ENCODE peak calls at places on chromosomes 13 and 19, in four cellular contexts. B is K562, R is SK-N-SH, T is GM12878. G is an unnamed sample.

GRCh38 chr19:21586341-21587116 is 81.1 kb downstream of the ZNF429 start:
- DNase-seq in R (peak; percentile 82), B (no peak), T (no peak), G (no peak)

GRCh38 chr19:47020132-47020805 is 632 bp downstream of the NPAS1 start:
- DNase-seq in B (peak; percentile 46), R (peak; percentile 56), T (no peak), G (no peak)

GRCh38 chr13:75226092-75226491 is 255.9 kb downstream of the TBC1D4 start:
- DNase-seq in R (no peak), T (no peak), B (peak; percentile 11), G (no peak)

GRCh38 chr13:108943842-108944241 is 314.4 kb downstream of the MYO16 start:
- DNase-seq in B (no peak), R (no peak), T (no peak), G (no peak)

GRCh38 chr19:55308281-55308680 is 16.9 kb downstream of the TMEM150B start:
- DNase-seq in B (no peak), T (no peak), R (no peak), G (no peak)

GRCh38 chr13:32669030-32669646 is 82.9 kb downstream of the PDS5B start:
- DNase-seq in B (peak; percentile 27), R (peak; percentile 36), T (no peak), G (peak; percentile 48)

GRCh38 chr13:29607465-29607864 is 12.0 kb upstream of the SLC7A1 start:
- DNase-seq in T (no peak), B (no peak), R (no peak), G (no peak)

GRCh38 chr13:24822640-24823039 is 58.7 kb downstream of the RNF17 start:
- DNase-seq in B (no peak), R (no peak), T (peak; percentile 7), G (no peak)

GRCh38 chr13:40313269-40314200 is 352.9 kb downstream of the FOXO1 start:
- DNase-seq in T (no peak), R (no peak), B (no peak), G (no peak)

GRCh38 chr19:29040291-29040690 is 172.7 kb downstream of the UQCRFS1 start:
- DNase-seq in T (no peak), R (no peak), B (no peak), G (no peak)

GRCh38 chr13:49995535-49996165 is 1.2 kb upstream of the TRIM13 start:
- DNase-seq in B (no peak), T (peak; percentile 43), R (peak; percentile 9), G (no peak)

GRCh38 chr13:50387124-50387581 is 371.9 kb downstream of the KCNRG start:
- DNase-seq in B (peak; percentile 25), R (peak; percentile 37), T (no peak), G (no peak)

GRCh38 chr19:44590245-44591059 is 22.9 kb upstream of the IGSF23 start:
- DNase-seq in T (no peak), R (no peak), B (no peak), G (no peak)

GRCh38 chr19:6325614-6326013 is 7.8 kb downstream of the ACER1 start:
- DNase-seq in B (no peak), R (no peak), T (no peak), G (no peak)

GRCh38 chr19:46728693-46729339 is 11.9 kb upstream of the PRKD2 start:
- DNase-seq in T (no peak), R (peak; percentile 95), B (peak; percentile 87), G (peak; percentile 92)

GRCh38 chr19:11269408-11269807 is 7.1 kb upstream of the DOCK6 start:
- DNase-seq in R (no peak), B (peak; percentile 8), T (no peak), G (no peak)

GRCh38 chr19:48341006-48341405 is 15.7 kb downstream of the EMP3 start:
- DNase-seq in B (no peak), T (no peak), R (peak; percentile 24), G (no peak)

GRCh38 chr13:43915451-43915850 is 35.7 kb downstream of the LACC1 start:
- DNase-seq in B (no peak), R (no peak), T (no peak), G (no peak)

GRCh38 chr13:100887729-100888151 is 213.1 kb upstream of the TMTC4 start:
- DNase-seq in R (no peak), T (no peak), B (no peak), G (no peak)

GRCh38 chr13:101640797-101641400 is 188.4 kb downstream of the ITGBL1 start:
- DNase-seq in T (no peak), R (no peak), B (no peak), G (no peak)

GRCh38 chr13:83906240-83906820 is 24.1 kb upstream of the SLITRK1 start:
- DNase-seq in T (no peak), R (no peak), B (no peak), G (no peak)

GRCh38 chr13:50843256-50844043 is at the start of gene DLEU7:
- DNase-seq in T (no peak), B (no peak), R (peak; percentile 16), G (no peak)

DNA sequence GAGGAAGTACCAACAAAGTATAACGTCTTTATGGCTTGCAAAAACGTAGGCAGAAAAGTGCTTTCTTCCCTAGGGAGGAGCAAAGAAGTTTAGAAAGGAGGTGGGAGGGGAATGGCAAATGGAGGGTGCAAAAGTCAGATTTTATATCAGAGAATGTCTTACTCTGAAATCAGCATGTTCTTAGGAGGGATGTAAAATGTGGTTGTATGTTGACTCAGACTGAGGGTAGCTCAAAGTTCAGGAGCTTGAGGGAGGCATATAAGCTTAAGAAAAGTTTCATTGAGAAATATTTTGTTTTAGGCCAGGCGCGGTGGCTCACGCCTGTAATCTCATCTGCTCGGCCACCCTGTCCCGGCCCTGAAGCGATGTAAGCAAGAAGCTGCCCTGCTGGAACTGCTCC is 1.7 kb downstream of the ZNF90 start:
- DNase-seq in B (no peak), R (no peak), T (no peak), G (no peak)
- H3K4me3 ChIP-seq in B (no peak overlapping the region), R (no peak overlapping the region), T (no peak overlapping the region), G (no peak overlapping the region)

DNA sequence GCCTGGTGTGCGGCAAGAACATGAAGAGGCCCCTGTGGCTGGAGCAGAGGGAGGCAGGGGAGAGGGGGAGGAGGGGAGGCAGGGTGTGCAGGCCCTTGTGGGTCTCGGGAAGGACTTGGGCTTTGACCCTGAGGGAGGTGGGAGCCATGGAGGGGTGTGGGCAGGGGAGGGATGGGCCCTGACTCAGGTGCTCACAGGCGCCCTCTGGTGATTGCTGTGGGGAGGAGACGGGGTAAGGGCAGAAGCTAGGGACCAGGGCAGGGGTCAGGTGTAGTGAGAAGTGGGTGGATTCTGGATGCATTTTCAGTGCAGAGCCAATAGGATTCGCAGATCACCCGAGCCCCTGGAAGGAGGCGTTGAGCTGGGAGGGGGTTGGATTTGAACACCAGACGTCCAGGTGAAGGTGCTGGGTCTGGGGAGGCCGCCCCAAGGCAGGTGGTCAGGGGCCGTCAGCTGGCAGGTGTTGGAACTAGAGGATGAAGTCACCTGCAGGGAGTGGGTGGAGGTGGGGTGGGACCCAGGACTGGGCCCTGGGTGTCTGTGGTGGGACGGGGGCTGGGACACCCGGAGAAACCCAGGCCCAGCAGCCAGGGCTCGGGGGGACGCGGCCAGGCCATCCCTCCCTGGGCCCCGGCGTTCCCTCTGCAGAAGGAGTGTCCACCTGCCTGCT is 185.4 kb downstream of the KDM4B start:
- DNase-seq in T (no peak), R (peak; percentile 82), B (peak; percentile 79), G (peak; percentile 26)
- TF ChIP-seq MAX in T (no peak), R (no peak), B (no peak), G (no peak)

GRCh38 chr19:41785653-41786052 is 10.7 kb upstream of the CEACAM3 start:
- DNase-seq in T (peak; percentile 35), R (peak; percentile 76), B (peak; percentile 85), G (peak; percentile 93)
- TF ChIP-seq RCOR1 in T (no peak), R (no peak), B (peak; percentile 25), G (no peak)

GRCh38 chr19:12907166-12907565 is 11.9 kb downstream of the SYCE2 start:
- DNase-seq in B (peak; percentile 9), R (no peak), T (no peak), G (no peak)
- H3K4me3 ChIP-seq in B (no peak overlapping the region), R (no peak overlapping the region), T (no peak overlapping the region), G (no peak overlapping the region)

GRCh38 chr13:112575680-112576079 is 12.3 kb downstream of the TUBGCP3 start:
- DNase-seq in T (no peak), R (peak; percentile 35), B (peak; percentile 27), G (no peak)
- TF ChIP-seq MAX in T (no peak), R (no peak), B (no peak), G (no peak)

G was measured in A549.